ENCODE peak calls at places on chromosomes 11 and 22, in ten cellular contexts. Q, I, E, D, O, R, F, U, N and P are unnamed samples.

GRCh38 chr22:37032535-37033460 is 13.3 kb downstream of the MPST start:
- DNase-seq in I (no peak), R (peak; percentile 81), U (peak; percentile 18), Q (no peak), E (no peak), O (no peak), D (peak; percentile 85), N (no peak), F (peak; percentile 24), P (no peak)

GRCh38 chr11:58830693-58831301 is 13.7 kb downstream of the GLYATL2 start:
- DNase-seq in Q (no peak), O (no peak), N (no peak), I (peak; percentile 30), E (no peak), D (no peak), F (no peak), R (no peak), U (no peak), P (no peak)

GRCh38 chr11:75244052-75244814 is 3.7 kb downstream of the TPBGL start:
- DNase-seq in N (no peak), I (no peak), O (no peak), U (no peak), E (no peak), F (no peak), D (no peak), R (no peak), Q (no peak), P (no peak)

GRCh38 chr11:119236891-119237290 is 30.8 kb downstream of the CBL start:
- DNase-seq in O (no peak), I (no peak), F (no peak), Q (no peak), R (no peak), D (peak; percentile 80), N (no peak), U (no peak), E (no peak), P (peak; percentile 21)

GRCh38 chr11:68796779-68797178 is 44.9 kb downstream of the CPT1A start:
- DNase-seq in F (no peak), N (no peak), D (no peak), R (no peak), U (no peak), E (no peak), I (no peak), Q (no peak), O (no peak), P (no peak)

GRCh38 chr11:116793476-116794096 is 1.9 kb upstream of the APOA5 start:
- DNase-seq in O (no peak), Q (no peak), I (no peak), D (no peak), F (peak; percentile 79), R (no peak), N (no peak), U (no peak), E (no peak), P (no peak)

GRCh38 chr22:24183321-24184031 is 2.2 kb downstream of the SUSD2 start:
- DNase-seq in I (no peak), U (no peak), E (no peak), F (no peak), O (no peak), N (no peak), D (no peak), R (peak; percentile 46), Q (no peak), P (no peak)

GRCh38 chr11:76830639-76831312 is 29.9 kb upstream of the ACER3 start:
- DNase-seq in Q (no peak), D (peak; percentile 77), E (no peak), U (no peak), I (no peak), O (no peak), F (peak; percentile 55), N (no peak), R (no peak), P (peak; percentile 66)

GRCh38 chr11:96614846-96615245 is 225.0 kb downstream of the JRKL start:
- DNase-seq in N (no peak), I (no peak), U (no peak), E (no peak), D (no peak), R (no peak), F (no peak), Q (no peak), O (no peak), P (no peak)

GRCh38 chr11:15577519-15577918 is 462.8 kb downstream of the INSC start:
- DNase-seq in F (no peak), I (no peak), O (no peak), Q (no peak), N (no peak), R (no peak), U (no peak), E (no peak), D (no peak), P (no peak)

GRCh38 chr11:19811391-19811790 is 98.8 kb downstream of the NAV2 start:
- DNase-seq in Q (no peak), D (no peak), R (no peak), N (no peak), U (no peak), E (no peak), O (no peak), F (no peak), I (no peak), P (no peak)

GRCh38 chr11:115939726-115940421 is 435.7 kb upstream of the CADM1 start:
- DNase-seq in N (no peak), F (no peak), D (no peak), I (no peak), O (no peak), Q (no peak), R (no peak), U (no peak), E (no peak), P (no peak)